ENCODE peak calls at places on chromosomes 5 and 9, in five cellular contexts. V is cardiac fibroblast, C is neural progenitor cell, L is HCT116, T is HL-60. I is an unnamed sample.

GRCh38 chr9:4293293-4293931 is 6.5 kb downstream of the GLIS3 start:
- DNase-seq in V (peak), C (peak), L (peak), T (no peak), I (peak)

GRCh38 chr9:132609829-132610228 is 27.4 kb downstream of the BARHL1 start:
- DNase-seq in V (peak), C (no peak), L (no peak), T (no peak), I (no peak)

GRCh38 chr9:128244443-128245226 is 31.2 kb downstream of the GOLGA2 start:
- DNase-seq in V (peak), C (peak), L (no peak), T (peak), I (no peak)

GRCh38 chr5:159645194-159645846 is 271.0 kb upstream of the ADRA1B start:
- DNase-seq in V (no peak), C (no peak), L (no peak), T (no peak), I (no peak)

GRCh38 chr5:141845371-141845821 is 32.8 kb downstream of the PCDH1 start:
- DNase-seq in V (no peak), C (peak), L (no peak), T (no peak), I (no peak)

GRCh38 chr9:81890104-81890503 is 38.1 kb upstream of the SPATA31D4 start:
- DNase-seq in V (peak), C (no peak), L (no peak), T (no peak), I (no peak)

GRCh38 chr5:5342784-5343183 is 79.7 kb upstream of the ICE1 start:
- DNase-seq in V (peak), C (no peak), L (no peak), T (no peak), I (no peak)

GRCh38 chr9:107213561-107214028 is 69.5 kb upstream of the RAD23B start:
- DNase-seq in V (peak), C (no peak), L (peak), T (peak), I (peak)

GRCh38 chr5:178234753-178235599 is 2.4 kb upstream of the PHYKPL start:
- DNase-seq in V (peak), C (peak), L (peak), T (no peak), I (peak)

GRCh38 chr5:37090781-37091180 is 158.4 kb downstream of the CPLANE1 start:
- DNase-seq in V (peak), C (no peak), L (no peak), T (no peak), I (no peak)

GRCh38 chr9:138045541-138046490 is 168.2 kb downstream of the CACNA1B start:
- DNase-seq in V (no peak), C (no peak), L (no peak), T (no peak), I (no peak)

GRCh38 chr5:174581483-174581882 is 142.9 kb upstream of the MSX2 start:
- DNase-seq in V (peak), C (peak), L (no peak), T (no peak), I (peak)

GRCh38 chr5:179375236-179375685 is 30.0 kb upstream of the ADAMTS2 start:
- DNase-seq in V (no peak), C (no peak), L (no peak), T (no peak), I (no peak)

GRCh38 chr5:127072861-127073846 is at the start of gene C5orf63:
- DNase-seq in V (peak), C (no peak), L (peak), T (peak), I (peak)

GRCh38 chr5:157540707-157541451 is 34.7 kb downstream of the ADAM19 start:
- DNase-seq in V (peak), C (peak), L (no peak), T (no peak), I (no peak)

GRCh38 chr5:63049935-63050334 is 471.3 kb downstream of the LRRC70 start:
- DNase-seq in V (no peak), C (no peak), L (no peak), T (no peak), I (no peak)

GRCh38 chr9:90961375-90961774 is 159.8 kb downstream of the SYK start:
- DNase-seq in V (peak), C (no peak), L (no peak), T (no peak), I (no peak)

GRCh38 chr9:114507726-114508125 is 2.5 kb upstream of the WHRN start:
- DNase-seq in V (peak), C (peak), L (no peak), T (no peak), I (peak)

GRCh38 chr5:132388244-132389050 is 18.9 kb downstream of the SLC22A5 start:
- DNase-seq in V (peak), C (no peak), L (no peak), T (no peak), I (no peak)

GRCh38 chr9:98226968-98227367 is 28.5 kb downstream of the TBC1D2 start:
- DNase-seq in V (no peak), C (no peak), L (no peak), T (no peak), I (no peak)

GRCh38 chr5:33457124-33457523 is 16.4 kb downstream of the TARS1 start:
- DNase-seq in V (peak), C (no peak), L (no peak), T (no peak), I (no peak)

GRCh38 chr9:132973166-132973565 is 5.3 kb upstream of the GFI1B start:
- DNase-seq in V (no peak), C (no peak), L (no peak), T (no peak), I (no peak)

GRCh38 chr9:26131891-26132290 is 453.6 kb upstream of the TUSC1 start:
- DNase-seq in V (peak), C (no peak), L (no peak), T (no peak), I (no peak)

GRCh38 chr5:68114641-68115040 is 100.9 kb upstream of the PIK3R1 start:
- DNase-seq in V (peak), C (no peak), L (no peak), T (no peak), I (no peak)

GRCh38 chr5:32508806-32509805 is 64.6 kb upstream of the ZFR start:
- DNase-seq in V (no peak), C (no peak), L (no peak), T (peak), I (no peak)

GRCh38 chr9:127980056-127980705 is 608 bp downstream of the EEIG1 start:
- DNase-seq in V (no peak), C (peak), L (no peak), T (peak), I (peak)

GRCh38 chr9:131310833-131311554 is 21.5 kb downstream of the PLPP7 start:
- DNase-seq in V (no peak), C (peak), L (no peak), T (peak), I (no peak)

GRCh38 chr9:113631093-113631765 is 167.7 kb downstream of the RGS3 start:
- DNase-seq in V (no peak), C (no peak), L (no peak), T (no peak), I (no peak)

GRCh38 chr9:9790216-9790872 is 822.5 kb downstream of the PTPRD start:
- DNase-seq in V (peak), C (peak), L (no peak), T (no peak), I (peak)

GRCh38 chr9:137306546-137307254 is 4.6 kb upstream of the NRARP start:
- DNase-seq in V (no peak), C (no peak), L (no peak), T (no peak), I (no peak)

GRCh38 chr5:1544294-1545010 is 20.7 kb upstream of the LPCAT1 start:
- DNase-seq in V (no peak), C (no peak), L (no peak), T (no peak), I (no peak)

GRCh38 chr5:135490245-135491037 is 38.3 kb upstream of the TIFAB start:
- DNase-seq in V (peak), C (peak), L (no peak), T (no peak), I (no peak)

GRCh38 chr9:109893222-109893621 is 113.2 kb downstream of the PALM2AKAP2 start:
- DNase-seq in V (no peak), C (no peak), L (no peak), T (no peak), I (no peak)

GRCh38 chr9:16445141-16445920 is 425.1 kb downstream of the BNC2 start:
- DNase-seq in V (peak), C (no peak), L (no peak), T (no peak), I (no peak)

GRCh38 chr9:71245651-71246050 is 124.2 kb upstream of the TRPM3 start:
- DNase-seq in V (no peak), C (no peak), L (no peak), T (no peak), I (no peak)

GRCh38 chr9:71253021-71253420 is 131.6 kb upstream of the TRPM3 start:
- DNase-seq in V (no peak), C (no peak), L (no peak), T (no peak), I (no peak)

GRCh38 chr9:71254592-71255277 is 133.3 kb upstream of the TRPM3 start:
- DNase-seq in V (no peak), C (no peak), L (no peak), T (no peak), I (no peak)

GRCh38 chr9:71250626-71251025 is 129.2 kb upstream of the TRPM3 start:
- DNase-seq in V (no peak), C (peak), L (no peak), T (no peak), I (no peak)

DNA sequence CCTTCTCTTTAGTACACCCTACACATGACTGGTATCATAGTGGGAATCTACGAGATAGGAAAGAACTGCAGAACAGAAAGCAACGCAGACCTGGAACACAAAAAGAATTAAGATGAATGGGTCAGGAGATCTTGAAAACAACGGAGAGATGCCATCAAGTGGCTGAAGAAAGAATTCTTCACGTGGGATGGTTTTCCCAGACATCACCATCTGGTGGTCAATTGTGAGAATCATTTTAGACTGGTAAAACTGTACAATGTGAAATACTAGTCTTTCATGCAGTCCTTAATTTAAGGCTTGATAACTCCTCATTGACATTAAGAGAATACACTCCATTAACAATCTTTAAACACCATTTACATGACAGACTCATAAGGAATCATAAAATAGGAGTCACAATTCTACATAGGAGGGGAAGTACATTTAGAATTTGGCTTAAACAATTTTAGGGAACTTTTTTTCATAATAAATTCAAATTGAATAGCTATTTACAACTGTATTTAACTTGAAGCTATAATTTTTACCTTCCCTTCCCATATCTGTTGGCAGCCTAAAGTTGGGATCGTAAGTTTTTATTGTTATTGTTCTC is 128.4 kb upstream of the TRPM3 start:
- DNase-seq in V (peak), C (peak), L (peak), T (no peak), I (peak)
- TF ChIP-seq CTCF in V (peak), C (peak), L (peak), T (peak), I (peak)

DNA sequence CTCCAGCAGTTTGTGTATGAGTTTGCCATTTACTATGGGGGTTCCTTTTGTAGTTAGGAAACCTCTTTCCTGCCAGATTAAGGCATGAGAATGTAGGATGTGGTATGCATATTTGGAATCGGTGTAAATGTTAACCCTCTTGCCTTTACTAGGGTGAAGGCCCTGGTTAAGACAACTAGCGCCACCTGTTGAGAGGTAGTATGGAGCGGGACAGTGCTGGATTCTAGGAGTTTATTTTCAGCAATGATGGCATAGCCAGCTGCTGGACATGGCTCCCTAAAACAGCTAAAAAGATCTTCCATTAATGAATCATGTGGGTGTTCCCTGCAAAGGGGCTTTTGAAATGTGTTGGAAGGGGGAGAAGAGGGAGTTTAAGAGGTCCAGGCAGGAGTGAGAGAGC is 30.7 kb upstream of the GPX3 start:
- DNase-seq in V (no peak), C (peak), L (no peak), T (no peak), I (no peak)
- TF ChIP-seq CTCF in V (peak), C (peak), L (peak), T (no peak), I (peak)

GRCh38 chr9:124290053-124290581 is 32.4 kb downstream of the NEK6 start:
- DNase-seq in V (no peak), C (no peak), L (no peak), T (no peak), I (no peak)

GRCh38 chr9:124290743-124291554 is 33.2 kb downstream of the NEK6 start:
- DNase-seq in V (no peak), C (no peak), L (no peak), T (no peak), I (no peak)

GRCh38 chr9:124293712-124294504 is 36.2 kb downstream of the NEK6 start:
- DNase-seq in V (peak), C (no peak), L (no peak), T (no peak), I (no peak)

GRCh38 chr9:124292696-124293593 is 35.2 kb downstream of the NEK6 start:
- DNase-seq in V (no peak), C (no peak), L (no peak), T (no peak), I (no peak)

GRCh38 chr9:124291801-124292396 is 34.1 kb downstream of the NEK6 start:
- DNase-seq in V (no peak), C (no peak), L (no peak), T (no peak), I (no peak)
- TF ChIP-seq CTCF in V (no peak), C (no peak), L (no peak), T (no peak), I (no peak)

GRCh38 chr5:154193176-154193575 is 2.6 kb downstream of the GALNT10 start:
- DNase-seq in V (no peak), C (no peak), L (no peak), T (no peak), I (no peak)

GRCh38 chr5:154190652-154191304 is at the start of gene GALNT10:
- DNase-seq in V (peak), C (peak), L (peak), T (peak), I (peak)

GRCh38 chr5:154193636-154194035 is 3.1 kb downstream of the GALNT10 start:
- DNase-seq in V (no peak), C (no peak), L (no peak), T (no peak), I (no peak)

GRCh38 chr5:154189819-154190651 is 498 bp upstream of the GALNT10 start:
- DNase-seq in V (peak), C (peak), L (peak), T (peak), I (peak)

DNA sequence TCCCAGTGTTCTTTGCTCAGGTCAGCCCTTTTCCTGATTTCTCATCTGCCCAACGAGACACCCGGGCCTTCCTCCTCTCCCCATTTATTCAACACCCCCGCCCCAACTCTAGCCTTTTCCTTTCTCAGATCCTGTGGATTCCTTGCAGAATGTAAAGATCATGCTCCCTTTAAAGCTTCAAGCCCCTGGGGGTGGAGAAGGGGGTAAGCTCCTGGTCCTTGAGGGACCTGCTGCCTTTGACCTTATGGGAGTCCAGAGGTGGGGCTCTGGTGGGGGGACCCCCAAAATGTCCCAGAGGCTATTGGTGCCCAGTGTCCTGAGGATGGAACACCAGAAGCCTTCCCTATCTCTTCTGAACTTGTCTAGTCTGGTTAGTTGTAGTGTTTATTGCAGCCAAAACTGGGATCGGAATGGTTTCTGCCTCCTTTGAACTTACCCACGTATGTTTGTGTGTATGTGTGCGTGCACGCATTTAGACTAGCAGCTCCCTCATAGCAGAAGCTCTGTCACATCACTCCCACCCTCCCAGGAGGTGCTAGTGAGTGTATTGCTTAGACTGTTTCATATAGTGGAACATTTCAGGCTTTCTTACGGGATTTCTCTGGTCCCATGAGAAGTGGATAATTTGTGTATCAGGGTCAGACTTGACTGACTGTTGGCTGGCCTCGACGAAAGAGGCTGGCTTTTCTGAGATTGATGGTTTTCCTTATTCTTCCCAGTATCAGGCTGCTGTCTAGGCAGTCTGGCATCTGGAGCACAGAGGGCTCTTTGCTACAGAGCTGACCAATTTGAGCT is 1.1 kb downstream of the GALNT10 start:
- DNase-seq in V (peak), C (no peak), L (no peak), T (no peak), I (no peak)
- TF ChIP-seq CTCF in V (no peak), C (no peak), L (no peak), T (no peak), I (no peak)

GRCh38 chr9:87964826-87965225 is 9.5 kb downstream of the CDK20 start:
- DNase-seq in V (no peak), C (no peak), L (no peak), T (no peak), I (no peak)
- TF ChIP-seq CTCF in V (no peak), C (no peak), L (no peak), T (no peak), I (no peak)

I was measured in Calu3.